ENCODE peak calls at places on chromosome 13, in eight cellular contexts. One of them, this sample, is unnamed.
A peak's percentile ranks its signal among the peaks of the same experiment; 100 is the strongest.

GRCh38 chr13:48580185-48580803 is 47.4 kb upstream of the RCBTB2 start:
- DNase-seq in PC-3: peak; percentile 80
- DNase-seq in GM23248: peak; percentile 68
- DNase-seq in SK-N-SH: peak; percentile 45
- DNase-seq in PC-9: peak; percentile 55
- DNase-seq in OCI-LY7: peak; percentile 78
- DNase-seq in HCT116: peak; percentile 45
- DNase-seq in hepatocyte: peak; percentile 79
- DNase-seq in this sample: peak; percentile 93

GRCh38 chr13:49563513-49563912 is 21.8 kb downstream of the RCBTB1 start:
- DNase-seq in PC-3: no peak
- DNase-seq in GM23248: peak; percentile 64
- DNase-seq in SK-N-SH: no peak
- DNase-seq in PC-9: no peak
- DNase-seq in OCI-LY7: no peak
- DNase-seq in HCT116: no peak
- DNase-seq in hepatocyte: peak; percentile 6
- DNase-seq in this sample: no peak

GRCh38 chr13:76903544-76904162 is 17.4 kb upstream of the KCTD12 start:
- DNase-seq in PC-3: peak; percentile 79
- DNase-seq in GM23248: peak; percentile 83
- DNase-seq in SK-N-SH: peak; percentile 73
- DNase-seq in PC-9: peak; percentile 42
- DNase-seq in OCI-LY7: peak; percentile 63
- DNase-seq in HCT116: peak; percentile 69
- DNase-seq in hepatocyte: peak; percentile 86
- DNase-seq in this sample: peak; percentile 91

GRCh38 chr13:85497652-85498051 is 301.6 kb downstream of the SLITRK6 start:
- DNase-seq in PC-3: peak; percentile 89
- DNase-seq in GM23248: peak; percentile 8
- DNase-seq in SK-N-SH: no peak
- DNase-seq in PC-9: peak; percentile 67
- DNase-seq in OCI-LY7: no peak
- DNase-seq in HCT116: no peak
- DNase-seq in hepatocyte: no peak
- DNase-seq in this sample: no peak

GRCh38 chr13:81658598-81659370 is 1317.9 kb upstream of the SPRY2 start:
- DNase-seq in PC-3: no peak
- DNase-seq in GM23248: no peak
- DNase-seq in SK-N-SH: no peak
- DNase-seq in PC-9: no peak
- DNase-seq in OCI-LY7: no peak
- DNase-seq in HCT116: no peak
- DNase-seq in hepatocyte: no peak
- DNase-seq in this sample: no peak

GRCh38 chr13:113359556-113359955 is 4.4 kb downstream of the GRTP1 start:
- DNase-seq in PC-3: no peak
- DNase-seq in GM23248: no peak
- DNase-seq in SK-N-SH: no peak
- DNase-seq in PC-9: no peak
- DNase-seq in OCI-LY7: no peak
- DNase-seq in HCT116: no peak
- DNase-seq in hepatocyte: no peak
- DNase-seq in this sample: no peak

GRCh38 chr13:106471957-106472543 is 63.4 kb downstream of the EFNB2 start:
- DNase-seq in PC-3: peak; percentile 92
- DNase-seq in GM23248: peak; percentile 94
- DNase-seq in SK-N-SH: peak; percentile 24
- DNase-seq in PC-9: peak; percentile 88
- DNase-seq in OCI-LY7: no peak
- DNase-seq in HCT116: peak; percentile 95
- DNase-seq in hepatocyte: peak; percentile 94
- DNase-seq in this sample: peak; percentile 49

GRCh38 chr13:28611654-28612131 is 47.2 kb upstream of the POMP start:
- DNase-seq in PC-3: no peak
- DNase-seq in GM23248: no peak
- DNase-seq in SK-N-SH: no peak
- DNase-seq in PC-9: no peak
- DNase-seq in OCI-LY7: no peak
- DNase-seq in HCT116: no peak
- DNase-seq in hepatocyte: no peak
- DNase-seq in this sample: no peak

GRCh38 chr13:44048326-44048725 is 168.6 kb downstream of the LACC1 start:
- DNase-seq in PC-3: peak; percentile 46
- DNase-seq in GM23248: no peak
- DNase-seq in SK-N-SH: no peak
- DNase-seq in PC-9: no peak
- DNase-seq in OCI-LY7: no peak
- DNase-seq in HCT116: no peak
- DNase-seq in hepatocyte: no peak
- DNase-seq in this sample: peak; percentile 67

GRCh38 chr13:20405691-20406090 is 120.0 kb downstream of the CRYL1 start:
- DNase-seq in PC-3: no peak
- DNase-seq in GM23248: no peak
- DNase-seq in SK-N-SH: no peak
- DNase-seq in PC-9: no peak
- DNase-seq in OCI-LY7: no peak
- DNase-seq in HCT116: no peak
- DNase-seq in hepatocyte: no peak
- DNase-seq in this sample: no peak

GRCh38 chr13:48184260-48184659 is 48.7 kb upstream of the ITM2B start:
- DNase-seq in PC-3: no peak
- DNase-seq in GM23248: no peak
- DNase-seq in SK-N-SH: no peak
- DNase-seq in PC-9: no peak
- DNase-seq in OCI-LY7: no peak
- DNase-seq in HCT116: no peak
- DNase-seq in hepatocyte: no peak
- DNase-seq in this sample: no peak

GRCh38 chr13:74990992-74991391 is 491.0 kb downstream of the TBC1D4 start:
- DNase-seq in PC-3: no peak
- DNase-seq in GM23248: no peak
- DNase-seq in SK-N-SH: no peak
- DNase-seq in PC-9: no peak
- DNase-seq in OCI-LY7: no peak
- DNase-seq in HCT116: no peak
- DNase-seq in hepatocyte: no peak
- DNase-seq in this sample: no peak

GRCh38 chr13:77521595-77522367 is 13.7 kb upstream of the SCEL start:
- DNase-seq in PC-3: peak; percentile 92
- DNase-seq in GM23248: peak; percentile 54
- DNase-seq in SK-N-SH: no peak
- DNase-seq in PC-9: peak; percentile 86
- DNase-seq in OCI-LY7: no peak
- DNase-seq in HCT116: no peak
- DNase-seq in hepatocyte: no peak
- DNase-seq in this sample: no peak

GRCh38 chr13:47650221-47650620 is 350.9 kb downstream of the SUCLA2 start:
- DNase-seq in PC-3: no peak
- DNase-seq in GM23248: no peak
- DNase-seq in SK-N-SH: peak; percentile 1
- DNase-seq in PC-9: no peak
- DNase-seq in OCI-LY7: no peak
- DNase-seq in HCT116: no peak
- DNase-seq in hepatocyte: no peak
- DNase-seq in this sample: no peak

GRCh38 chr13:75345191-75345590 is 136.8 kb downstream of the TBC1D4 start:
- DNase-seq in PC-3: no peak
- DNase-seq in GM23248: peak; percentile 32
- DNase-seq in SK-N-SH: no peak
- DNase-seq in PC-9: no peak
- DNase-seq in OCI-LY7: no peak
- DNase-seq in HCT116: no peak
- DNase-seq in hepatocyte: no peak
- DNase-seq in this sample: no peak

GRCh38 chr13:41059466-41059865 is 1.8 kb upstream of the WBP4 start:
- DNase-seq in PC-3: peak; percentile 5
- DNase-seq in GM23248: peak; percentile 63
- DNase-seq in SK-N-SH: peak; percentile 23
- DNase-seq in PC-9: no peak
- DNase-seq in OCI-LY7: peak; percentile 43
- DNase-seq in HCT116: no peak
- DNase-seq in hepatocyte: no peak
- DNase-seq in this sample: peak; percentile 45

GRCh38 chr13:39245688-39246087 is 207.4 kb downstream of the NHLRC3 start:
- DNase-seq in PC-3: no peak
- DNase-seq in GM23248: no peak
- DNase-seq in SK-N-SH: no peak
- DNase-seq in PC-9: no peak
- DNase-seq in OCI-LY7: no peak
- DNase-seq in HCT116: no peak
- DNase-seq in hepatocyte: no peak
- DNase-seq in this sample: no peak

GRCh38 chr13:47726394-47726793 is 274.7 kb downstream of the SUCLA2 start:
- DNase-seq in PC-3: peak; percentile 19
- DNase-seq in GM23248: no peak
- DNase-seq in SK-N-SH: no peak
- DNase-seq in PC-9: no peak
- DNase-seq in OCI-LY7: no peak
- DNase-seq in HCT116: no peak
- DNase-seq in hepatocyte: no peak
- DNase-seq in this sample: no peak

GRCh38 chr13:42393573-42394360 is 121.8 kb downstream of the AKAP11 start:
- DNase-seq in PC-3: no peak
- DNase-seq in GM23248: no peak
- DNase-seq in SK-N-SH: no peak
- DNase-seq in PC-9: no peak
- DNase-seq in OCI-LY7: no peak
- DNase-seq in HCT116: no peak
- DNase-seq in hepatocyte: no peak
- DNase-seq in this sample: no peak

GRCh38 chr13:80438521-80438920 is 97.6 kb upstream of the SPRY2 start:
- DNase-seq in PC-3: no peak
- DNase-seq in GM23248: no peak
- DNase-seq in SK-N-SH: no peak
- DNase-seq in PC-9: no peak
- DNase-seq in OCI-LY7: no peak
- DNase-seq in HCT116: no peak
- DNase-seq in hepatocyte: no peak
- DNase-seq in this sample: no peak

GRCh38 chr13:80447747-80448146 is 106.8 kb upstream of the SPRY2 start:
- DNase-seq in PC-3: no peak
- DNase-seq in GM23248: no peak
- DNase-seq in SK-N-SH: no peak
- DNase-seq in PC-9: no peak
- DNase-seq in OCI-LY7: no peak
- DNase-seq in HCT116: no peak
- DNase-seq in hepatocyte: no peak
- DNase-seq in this sample: no peak

GRCh38 chr13:80441968-80442367 is 101.0 kb upstream of the SPRY2 start:
- DNase-seq in PC-3: no peak
- DNase-seq in GM23248: no peak
- DNase-seq in SK-N-SH: no peak
- DNase-seq in PC-9: no peak
- DNase-seq in OCI-LY7: no peak
- DNase-seq in HCT116: no peak
- DNase-seq in hepatocyte: no peak
- DNase-seq in this sample: no peak

GRCh38 chr13:80444240-80445015 is 103.5 kb upstream of the SPRY2 start:
- DNase-seq in PC-3: no peak
- DNase-seq in GM23248: no peak
- DNase-seq in SK-N-SH: no peak
- DNase-seq in PC-9: no peak
- DNase-seq in OCI-LY7: no peak
- DNase-seq in HCT116: no peak
- DNase-seq in hepatocyte: no peak
- DNase-seq in this sample: no peak

GRCh38 chr13:80442613-80443012 is 101.7 kb upstream of the SPRY2 start:
- DNase-seq in PC-3: no peak
- DNase-seq in GM23248: no peak
- DNase-seq in SK-N-SH: no peak
- DNase-seq in PC-9: no peak
- DNase-seq in OCI-LY7: no peak
- DNase-seq in HCT116: no peak
- DNase-seq in hepatocyte: no peak
- DNase-seq in this sample: no peak
- H3K4me1 ChIP-seq in PC-3: no peaks in the 10 kb centered on the region
- H3K4me1 ChIP-seq in GM23248: no peaks in the 10 kb centered on the region
- H3K4me1 ChIP-seq in SK-N-SH: peaks cover 2% of the 10 kb centered on the region
- H3K4me1 ChIP-seq in PC-9: no peaks in the 10 kb centered on the region
- H3K4me1 ChIP-seq in OCI-LY7: no peaks in the 10 kb centered on the region
- H3K4me1 ChIP-seq in HCT116: no peaks in the 10 kb centered on the region
- H3K4me1 ChIP-seq in hepatocyte: no peaks in the 10 kb centered on the region
- H3K4me1 ChIP-seq in this sample: no peaks in the 10 kb centered on the region

GRCh38 chr13:35879111-35879510 is 252.1 kb downstream of the DCLK1 start:
- DNase-seq in PC-3: no peak
- DNase-seq in GM23248: no peak
- DNase-seq in SK-N-SH: no peak
- DNase-seq in PC-9: no peak
- DNase-seq in OCI-LY7: no peak
- DNase-seq in HCT116: no peak
- DNase-seq in hepatocyte: no peak
- DNase-seq in this sample: no peak
- H3K9me2 ChIP-seq in PC-3: no peaks in the 10 kb centered on the region
- H3K9me2 ChIP-seq in GM23248: no peaks in the 10 kb centered on the region
- H3K9me2 ChIP-seq in SK-N-SH: no peaks in the 10 kb centered on the region
- H3K9me2 ChIP-seq in PC-9: no peaks in the 10 kb centered on the region
- H3K9me2 ChIP-seq in OCI-LY7: no peaks in the 10 kb centered on the region
- H3K9me2 ChIP-seq in HCT116: no peaks in the 10 kb centered on the region
- H3K9me2 ChIP-seq in hepatocyte: no peaks in the 10 kb centered on the region
- H3K9me2 ChIP-seq in this sample: no peaks in the 10 kb centered on the region

GRCh38 chr13:22427041-22427440 is 753.7 kb upstream of the SGCG start:
- DNase-seq in PC-3: no peak
- DNase-seq in GM23248: no peak
- DNase-seq in SK-N-SH: no peak
- DNase-seq in PC-9: no peak
- DNase-seq in OCI-LY7: no peak
- DNase-seq in HCT116: no peak
- DNase-seq in hepatocyte: no peak
- DNase-seq in this sample: no peak
- H3K9me3 ChIP-seq in PC-3: no peaks in the 10 kb centered on the region
- H3K9me3 ChIP-seq in GM23248: no peaks in the 10 kb centered on the region
- H3K9me3 ChIP-seq in SK-N-SH: no peaks in the 10 kb centered on the region
- H3K9me3 ChIP-seq in PC-9: no peaks in the 10 kb centered on the region
- H3K9me3 ChIP-seq in OCI-LY7: peaks cover 8% of the 10 kb centered on the region
- H3K9me3 ChIP-seq in HCT116: no peaks in the 10 kb centered on the region
- H3K9me3 ChIP-seq in hepatocyte: no peaks in the 10 kb centered on the region
- H3K9me3 ChIP-seq in this sample: no peaks in the 10 kb centered on the region

DNA sequence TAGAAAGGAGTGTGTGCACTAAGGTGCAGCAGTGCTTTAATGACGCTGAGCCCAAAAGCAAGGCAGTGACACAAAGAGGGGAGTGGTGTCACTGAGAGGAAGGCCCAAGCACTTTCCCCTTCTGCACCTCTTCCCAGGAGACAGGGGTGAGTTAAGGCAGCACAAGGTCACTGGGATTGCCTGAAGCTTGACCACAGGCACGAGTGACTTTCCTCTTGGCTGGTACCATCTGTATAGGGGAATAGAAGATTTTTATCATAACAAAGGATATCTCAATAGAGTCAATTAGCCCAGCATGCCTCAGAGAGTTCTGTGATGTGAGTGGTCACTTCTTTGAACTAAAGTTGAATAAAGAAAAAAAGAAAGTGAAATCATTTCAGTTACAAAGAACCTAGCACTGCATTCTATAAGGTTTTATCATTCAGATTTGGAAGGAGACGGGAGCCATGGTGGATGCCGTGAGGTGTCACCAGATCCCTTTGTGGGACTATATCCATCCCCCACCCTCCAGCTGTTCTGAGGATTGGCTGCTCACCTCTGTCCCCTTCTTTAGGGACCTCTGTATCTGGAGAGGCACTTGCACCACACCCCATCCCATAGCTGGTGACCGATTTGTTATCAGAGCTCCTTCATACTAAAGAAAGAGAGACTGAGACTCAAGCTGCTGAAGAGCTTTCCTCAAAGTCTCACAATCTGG is 291.2 kb downstream of the DCT start:
- DNase-seq in PC-3: no peak
- DNase-seq in GM23248: no peak
- DNase-seq in SK-N-SH: no peak
- DNase-seq in PC-9: no peak
- DNase-seq in OCI-LY7: no peak
- DNase-seq in HCT116: no peak
- DNase-seq in hepatocyte: no peak
- DNase-seq in this sample: no peak
- H3K4me1 ChIP-seq in PC-3: no peaks in the 10 kb centered on the region
- H3K4me1 ChIP-seq in GM23248: no peaks in the 10 kb centered on the region
- H3K4me1 ChIP-seq in SK-N-SH: no peaks in the 10 kb centered on the region
- H3K4me1 ChIP-seq in PC-9: no peaks in the 10 kb centered on the region
- H3K4me1 ChIP-seq in OCI-LY7: no peaks in the 10 kb centered on the region
- H3K4me1 ChIP-seq in HCT116: no peaks in the 10 kb centered on the region
- H3K4me1 ChIP-seq in hepatocyte: no peaks in the 10 kb centered on the region
- H3K4me1 ChIP-seq in this sample: no peaks in the 10 kb centered on the region

This sample was measured in Karpas-422.